ENCODE peak calls at places on chromosomes 12 and 14, in six cellular contexts. One of them, this sample, is unnamed.

GRCh38 chr14:22276913-22277816 is 311.9 kb downstream of the DAD1 start:
- DNase-seq in CD4-positive, CD25-positive, alpha-beta regulatory T cell: no peak
- DNase-seq in hepatocyte: peak; percentile 50
- DNase-seq in spleen: no peak
- DNase-seq in vagina: no peak
- DNase-seq in upper lobe of right lung: no peak
- DNase-seq in this sample: no peak

GRCh38 chr14:24310666-24311604 is at the start of gene LTB4R:
- DNase-seq in CD4-positive, CD25-positive, alpha-beta regulatory T cell: peak; percentile 64
- DNase-seq in hepatocyte: no peak
- DNase-seq in spleen: peak; percentile 96
- DNase-seq in vagina: no peak
- DNase-seq in upper lobe of right lung: peak; percentile 90
- DNase-seq in this sample: no peak

GRCh38 chr14:104442611-104443390 is 136.8 kb upstream of the C14orf180 start:
- DNase-seq in CD4-positive, CD25-positive, alpha-beta regulatory T cell: no peak
- DNase-seq in hepatocyte: no peak
- DNase-seq in spleen: peak; percentile 67
- DNase-seq in vagina: peak; percentile 81
- DNase-seq in upper lobe of right lung: peak; percentile 38
- DNase-seq in this sample: no peak

GRCh38 chr14:71115306-71115705 is 208.0 kb downstream of the PCNX1 start:
- DNase-seq in CD4-positive, CD25-positive, alpha-beta regulatory T cell: no peak
- DNase-seq in hepatocyte: no peak
- DNase-seq in spleen: no peak
- DNase-seq in vagina: no peak
- DNase-seq in upper lobe of right lung: no peak
- DNase-seq in this sample: no peak

GRCh38 chr12:64669270-64669842 is 59.1 kb downstream of the RASSF3 start:
- DNase-seq in CD4-positive, CD25-positive, alpha-beta regulatory T cell: peak; percentile 46
- DNase-seq in hepatocyte: no peak
- DNase-seq in spleen: peak; percentile 91
- DNase-seq in vagina: no peak
- DNase-seq in upper lobe of right lung: peak; percentile 72
- DNase-seq in this sample: no peak

GRCh38 chr14:65414961-65415589 is 2.5 kb downstream of the FUT8 start:
- DNase-seq in CD4-positive, CD25-positive, alpha-beta regulatory T cell: no peak
- DNase-seq in hepatocyte: peak; percentile 59
- DNase-seq in spleen: no peak
- DNase-seq in vagina: no peak
- DNase-seq in upper lobe of right lung: no peak
- DNase-seq in this sample: no peak

GRCh38 chr12:108642269-108642870 is 8.7 kb upstream of the SELPLG start:
- DNase-seq in CD4-positive, CD25-positive, alpha-beta regulatory T cell: no peak
- DNase-seq in hepatocyte: no peak
- DNase-seq in spleen: peak; percentile 50
- DNase-seq in vagina: no peak
- DNase-seq in upper lobe of right lung: no peak
- DNase-seq in this sample: no peak

GRCh38 chr12:111685322-111685810 is 390 bp downstream of the BRAP start:
- DNase-seq in CD4-positive, CD25-positive, alpha-beta regulatory T cell: no peak
- DNase-seq in hepatocyte: peak; percentile 54
- DNase-seq in spleen: no peak
- DNase-seq in vagina: no peak
- DNase-seq in upper lobe of right lung: no peak
- DNase-seq in this sample: no peak

GRCh38 chr14:86574026-86574777 is 1044.3 kb downstream of the FLRT2 start:
- DNase-seq in CD4-positive, CD25-positive, alpha-beta regulatory T cell: no peak
- DNase-seq in hepatocyte: no peak
- DNase-seq in spleen: no peak
- DNase-seq in vagina: no peak
- DNase-seq in upper lobe of right lung: no peak
- DNase-seq in this sample: no peak

GRCh38 chr14:93137864-93138263 is 22.1 kb upstream of the ITPK1 start:
- DNase-seq in CD4-positive, CD25-positive, alpha-beta regulatory T cell: no peak
- DNase-seq in hepatocyte: peak; percentile 61
- DNase-seq in spleen: no peak
- DNase-seq in vagina: no peak
- DNase-seq in upper lobe of right lung: peak; percentile 86
- DNase-seq in this sample: no peak

GRCh38 chr12:6070472-6071257 is 53.8 kb downstream of the VWF start:
- DNase-seq in CD4-positive, CD25-positive, alpha-beta regulatory T cell: no peak
- DNase-seq in hepatocyte: peak; percentile 67
- DNase-seq in spleen: no peak
- DNase-seq in vagina: no peak
- DNase-seq in upper lobe of right lung: no peak
- DNase-seq in this sample: no peak

GRCh38 chr12:3680919-3681594 is 71.9 kb downstream of the CRACR2A start:
- DNase-seq in CD4-positive, CD25-positive, alpha-beta regulatory T cell: no peak
- DNase-seq in hepatocyte: peak; percentile 47
- DNase-seq in spleen: no peak
- DNase-seq in vagina: peak; percentile 94
- DNase-seq in upper lobe of right lung: no peak
- DNase-seq in this sample: no peak

GRCh38 chr12:8038659-8039114 is 6.2 kb downstream of the FOXJ2 start:
- DNase-seq in CD4-positive, CD25-positive, alpha-beta regulatory T cell: no peak
- DNase-seq in hepatocyte: peak; percentile 81
- DNase-seq in spleen: no peak
- DNase-seq in vagina: no peak
- DNase-seq in upper lobe of right lung: peak; percentile 84
- DNase-seq in this sample: no peak

GRCh38 chr14:21133896-21134295 is 22.0 kb downstream of the OR5AU1 start:
- DNase-seq in CD4-positive, CD25-positive, alpha-beta regulatory T cell: no peak
- DNase-seq in hepatocyte: no peak
- DNase-seq in spleen: no peak
- DNase-seq in vagina: no peak
- DNase-seq in upper lobe of right lung: no peak
- DNase-seq in this sample: no peak

GRCh38 chr12:31386364-31386777 is 60.4 kb upstream of the SINHCAF start:
- DNase-seq in CD4-positive, CD25-positive, alpha-beta regulatory T cell: no peak
- DNase-seq in hepatocyte: no peak
- DNase-seq in spleen: no peak
- DNase-seq in vagina: no peak
- DNase-seq in upper lobe of right lung: no peak
- DNase-seq in this sample: no peak

GRCh38 chr14:66141733-66142132 is 344.4 kb upstream of the CCDC196 start:
- DNase-seq in CD4-positive, CD25-positive, alpha-beta regulatory T cell: no peak
- DNase-seq in hepatocyte: no peak
- DNase-seq in spleen: no peak
- DNase-seq in vagina: no peak
- DNase-seq in upper lobe of right lung: no peak
- DNase-seq in this sample: no peak

GRCh38 chr12:53558631-53559030 is 51.3 kb upstream of the NPFF start:
- DNase-seq in CD4-positive, CD25-positive, alpha-beta regulatory T cell: no peak
- DNase-seq in hepatocyte: no peak
- DNase-seq in spleen: no peak
- DNase-seq in vagina: no peak
- DNase-seq in upper lobe of right lung: no peak
- DNase-seq in this sample: no peak

GRCh38 chr14:24695265-24696241 is 61.6 kb upstream of the GZMB start:
- DNase-seq in CD4-positive, CD25-positive, alpha-beta regulatory T cell: no peak
- DNase-seq in hepatocyte: no peak
- DNase-seq in spleen: no peak
- DNase-seq in vagina: no peak
- DNase-seq in upper lobe of right lung: no peak
- DNase-seq in this sample: no peak

GRCh38 chr12:51951843-51952722 is 584 bp downstream of the ACVR1B start:
- DNase-seq in CD4-positive, CD25-positive, alpha-beta regulatory T cell: peak; percentile 3
- DNase-seq in hepatocyte: no peak
- DNase-seq in spleen: peak; percentile 81
- DNase-seq in vagina: no peak
- DNase-seq in upper lobe of right lung: peak; percentile 75
- DNase-seq in this sample: no peak

GRCh38 chr14:100022772-100023451 is 42.3 kb upstream of the EVL start:
- DNase-seq in CD4-positive, CD25-positive, alpha-beta regulatory T cell: no peak
- DNase-seq in hepatocyte: peak; percentile 55
- DNase-seq in spleen: no peak
- DNase-seq in vagina: no peak
- DNase-seq in upper lobe of right lung: no peak
- DNase-seq in this sample: no peak

GRCh38 chr12:29350080-29350479 is 30.9 kb downstream of the ERGIC2 start:
- DNase-seq in CD4-positive, CD25-positive, alpha-beta regulatory T cell: no peak
- DNase-seq in hepatocyte: peak; percentile 38
- DNase-seq in spleen: no peak
- DNase-seq in vagina: no peak
- DNase-seq in upper lobe of right lung: no peak
- DNase-seq in this sample: no peak

GRCh38 chr12:27142102-27142721 is 59.8 kb upstream of the C12orf71 start:
- DNase-seq in CD4-positive, CD25-positive, alpha-beta regulatory T cell: peak; percentile 4
- DNase-seq in hepatocyte: peak; percentile 89
- DNase-seq in spleen: no peak
- DNase-seq in vagina: no peak
- DNase-seq in upper lobe of right lung: no peak
- DNase-seq in this sample: no peak

GRCh38 chr14:99774526-99775307 is 18.5 kb upstream of the EML1 start:
- DNase-seq in CD4-positive, CD25-positive, alpha-beta regulatory T cell: no peak
- DNase-seq in hepatocyte: peak; percentile 49
- DNase-seq in spleen: no peak
- DNase-seq in vagina: no peak
- DNase-seq in upper lobe of right lung: no peak
- DNase-seq in this sample: no peak

GRCh38 chr14:33052899-33053400 is 114.3 kb downstream of the NPAS3 start:
- DNase-seq in CD4-positive, CD25-positive, alpha-beta regulatory T cell: no peak
- DNase-seq in hepatocyte: no peak
- DNase-seq in spleen: no peak
- DNase-seq in vagina: no peak
- DNase-seq in upper lobe of right lung: no peak
- DNase-seq in this sample: no peak

GRCh38 chr12:50282581-50283229 is 615 bp downstream of the LIMA1 start:
- DNase-seq in CD4-positive, CD25-positive, alpha-beta regulatory T cell: no peak
- DNase-seq in hepatocyte: no peak
- DNase-seq in spleen: no peak
- DNase-seq in vagina: no peak
- DNase-seq in upper lobe of right lung: no peak
- DNase-seq in this sample: no peak

GRCh38 chr14:102029956-102030355 is 56.9 kb downstream of the HSP90AA1 start:
- DNase-seq in CD4-positive, CD25-positive, alpha-beta regulatory T cell: no peak
- DNase-seq in hepatocyte: no peak
- DNase-seq in spleen: no peak
- DNase-seq in vagina: no peak
- DNase-seq in upper lobe of right lung: no peak
- DNase-seq in this sample: no peak

GRCh38 chr14:70773182-70773862 is 36.0 kb downstream of the MAP3K9 start:
- DNase-seq in CD4-positive, CD25-positive, alpha-beta regulatory T cell: no peak
- DNase-seq in hepatocyte: no peak
- DNase-seq in spleen: no peak
- DNase-seq in vagina: no peak
- DNase-seq in upper lobe of right lung: no peak
- DNase-seq in this sample: no peak

GRCh38 chr12:98490491-98491453 is 24.6 kb upstream of the TMPO start:
- DNase-seq in CD4-positive, CD25-positive, alpha-beta regulatory T cell: peak; percentile 74
- DNase-seq in hepatocyte: peak; percentile 88
- DNase-seq in spleen: peak; percentile 91
- DNase-seq in vagina: no peak
- DNase-seq in upper lobe of right lung: peak; percentile 85
- DNase-seq in this sample: no peak
- H3K4me3 ChIP-seq in CD4-positive, CD25-positive, alpha-beta regulatory T cell: peak overlapping the region; percentile 45
- H3K4me3 ChIP-seq in hepatocyte: no peak overlapping the region
- H3K4me3 ChIP-seq in spleen: no peak overlapping the region
- H3K4me3 ChIP-seq in vagina: peak overlapping the region; percentile 20
- H3K4me3 ChIP-seq in upper lobe of right lung: no peak overlapping the region
- H3K4me3 ChIP-seq in this sample: peak overlapping the region; percentile 11

GRCh38 chr14:52789118-52789517 is 2.3 kb downstream of the GNPNAT1 start:
- DNase-seq in CD4-positive, CD25-positive, alpha-beta regulatory T cell: no peak
- DNase-seq in hepatocyte: no peak
- DNase-seq in spleen: no peak
- DNase-seq in vagina: no peak
- DNase-seq in upper lobe of right lung: no peak
- DNase-seq in this sample: no peak
- H3K4me3 ChIP-seq in CD4-positive, CD25-positive, alpha-beta regulatory T cell: peak overlapping the region; percentile 83
- H3K4me3 ChIP-seq in hepatocyte: no peak overlapping the region
- H3K4me3 ChIP-seq in spleen: no peak overlapping the region
- H3K4me3 ChIP-seq in vagina: no peak overlapping the region
- H3K4me3 ChIP-seq in upper lobe of right lung: no peak overlapping the region
- H3K4me3 ChIP-seq in this sample: no peak overlapping the region

GRCh38 chr14:58395565-58395814 is 240 bp upstream of the TOMM20L start:
- DNase-seq in CD4-positive, CD25-positive, alpha-beta regulatory T cell: no peak
- DNase-seq in hepatocyte: no peak
- DNase-seq in spleen: no peak
- DNase-seq in vagina: no peak
- DNase-seq in upper lobe of right lung: no peak
- DNase-seq in this sample: no peak
- H3K4me3 ChIP-seq in CD4-positive, CD25-positive, alpha-beta regulatory T cell: peak overlapping the region; percentile 79
- H3K4me3 ChIP-seq in hepatocyte: peak overlapping the region; percentile 49
- H3K4me3 ChIP-seq in spleen: peak overlapping the region; percentile 44
- H3K4me3 ChIP-seq in vagina: peak overlapping the region; percentile 65
- H3K4me3 ChIP-seq in upper lobe of right lung: peak overlapping the region; percentile 61
- H3K4me3 ChIP-seq in this sample: peak overlapping the region; percentile 36

GRCh38 chr12:9717070-9717925 is 15.6 kb downstream of the CLECL1 start:
- DNase-seq in CD4-positive, CD25-positive, alpha-beta regulatory T cell: no peak
- DNase-seq in hepatocyte: no peak
- DNase-seq in spleen: no peak
- DNase-seq in vagina: no peak
- DNase-seq in upper lobe of right lung: no peak
- DNase-seq in this sample: no peak
- H3K4me3 ChIP-seq in CD4-positive, CD25-positive, alpha-beta regulatory T cell: no peak overlapping the region
- H3K4me3 ChIP-seq in hepatocyte: no peak overlapping the region
- H3K4me3 ChIP-seq in spleen: no peak overlapping the region
- H3K4me3 ChIP-seq in vagina: no peak overlapping the region
- H3K4me3 ChIP-seq in upper lobe of right lung: no peak overlapping the region
- H3K4me3 ChIP-seq in this sample: no peak overlapping the region

GRCh38 chr12:130357729-130358330 is 20.1 kb downstream of the PIWIL1 start:
- DNase-seq in CD4-positive, CD25-positive, alpha-beta regulatory T cell: no peak
- DNase-seq in hepatocyte: no peak
- DNase-seq in spleen: no peak
- DNase-seq in vagina: no peak
- DNase-seq in upper lobe of right lung: no peak
- DNase-seq in this sample: no peak
- H3K4me3 ChIP-seq in CD4-positive, CD25-positive, alpha-beta regulatory T cell: no peak overlapping the region
- H3K4me3 ChIP-seq in hepatocyte: no peak overlapping the region
- H3K4me3 ChIP-seq in spleen: no peak overlapping the region
- H3K4me3 ChIP-seq in vagina: no peak overlapping the region
- H3K4me3 ChIP-seq in upper lobe of right lung: no peak overlapping the region
- H3K4me3 ChIP-seq in this sample: no peak overlapping the region

GRCh38 chr12:132610051-132610759 is at the start of gene LRCOL1:
- DNase-seq in CD4-positive, CD25-positive, alpha-beta regulatory T cell: no peak
- DNase-seq in hepatocyte: no peak
- DNase-seq in spleen: no peak
- DNase-seq in vagina: no peak
- DNase-seq in upper lobe of right lung: peak; percentile 80
- DNase-seq in this sample: no peak
- H3K4me3 ChIP-seq in CD4-positive, CD25-positive, alpha-beta regulatory T cell: no peak within 1 kb of the TSS
- H3K4me3 ChIP-seq in hepatocyte: no peak within 1 kb of the TSS
- H3K4me3 ChIP-seq in spleen: no peak within 1 kb of the TSS
- H3K4me3 ChIP-seq in vagina: no peak within 1 kb of the TSS
- H3K4me3 ChIP-seq in upper lobe of right lung: peak within 1 kb of the TSS; percentile 11
- H3K4me3 ChIP-seq in this sample: no peak within 1 kb of the TSS

DNA sequence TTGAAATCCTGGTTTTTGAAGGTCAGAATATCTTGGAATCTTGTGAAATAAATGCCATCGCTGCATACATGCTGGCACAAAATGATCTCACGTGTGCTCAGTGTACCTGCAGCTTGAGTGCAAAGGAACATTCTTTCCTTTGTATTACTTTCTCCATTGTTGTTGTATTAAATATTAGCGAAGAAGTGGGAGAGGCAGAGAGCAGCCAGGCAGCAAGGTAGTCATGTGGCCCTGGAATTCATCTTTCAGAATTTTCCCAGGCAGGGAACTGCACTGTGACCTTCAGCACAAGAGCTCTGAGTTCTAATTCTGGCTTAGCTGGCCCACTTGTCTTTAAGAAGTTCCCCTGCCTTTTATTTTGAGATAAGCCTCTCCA is 145.5 kb downstream of the PRKCH start:
- DNase-seq in CD4-positive, CD25-positive, alpha-beta regulatory T cell: no peak
- DNase-seq in hepatocyte: no peak
- DNase-seq in spleen: no peak
- DNase-seq in vagina: no peak
- DNase-seq in upper lobe of right lung: no peak
- DNase-seq in this sample: no peak
- H3K4me3 ChIP-seq in CD4-positive, CD25-positive, alpha-beta regulatory T cell: no peak overlapping the region
- H3K4me3 ChIP-seq in hepatocyte: no peak overlapping the region
- H3K4me3 ChIP-seq in spleen: no peak overlapping the region
- H3K4me3 ChIP-seq in vagina: no peak overlapping the region
- H3K4me3 ChIP-seq in upper lobe of right lung: no peak overlapping the region
- H3K4me3 ChIP-seq in this sample: no peak overlapping the region

This sample was measured in RWPE2.